ENCODE peak calls at places on chromosome 1, in five cellular contexts. F, T, B, G and I are unnamed samples.

GRCh38 chr1:177937931-177938330 is 31.9 kb downstream of the SEC16B start:
- DNase-seq in T (no peak), B (no peak), G (no peak), F (peak; percentile 32), I (peak; percentile 67)

GRCh38 chr1:32349211-32349708 is 13.0 kb downstream of the FAM229A start:
- DNase-seq in T (no peak), F (peak; percentile 96), G (no peak), B (no peak), I (no peak)

GRCh38 chr1:26317612-26318337 is at the start of gene CD52:
- DNase-seq in B (no peak), F (no peak), G (peak; percentile 87), T (no peak), I (no peak)

GRCh38 chr1:155121249-155121648 is 6.4 kb upstream of the EFNA1 start:
- DNase-seq in G (no peak), T (no peak), B (no peak), F (no peak), I (no peak)

GRCh38 chr1:242523282-242523967 is 1.1 kb downstream of the PLD5 start:
- DNase-seq in F (no peak), G (no peak), T (peak; percentile 23), B (no peak), I (no peak)

GRCh38 chr1:175600721-175601440 is 142.5 kb downstream of the TNR start:
- DNase-seq in F (no peak), G (peak; percentile 72), T (no peak), B (no peak), I (no peak)

GRCh38 chr1:107974090-107974489 is 9.1 kb upstream of the VAV3 start:
- DNase-seq in B (no peak), F (no peak), G (no peak), T (no peak), I (no peak)

GRCh38 chr1:29683472-29683871 is 447.1 kb downstream of the PTPRU start:
- DNase-seq in F (no peak), G (no peak), T (no peak), B (peak; percentile 13), I (no peak)

GRCh38 chr1:221511797-221512196 is 230.1 kb downstream of the DUSP10 start:
- DNase-seq in B (no peak), G (no peak), T (no peak), F (no peak), I (no peak)

GRCh38 chr1:29974345-29974744 is 738.0 kb downstream of the PTPRU start:
- DNase-seq in T (peak; percentile 44), B (no peak), G (no peak), F (peak; percentile 46), I (peak; percentile 82)

GRCh38 chr1:119279441-119280415 is 88.9 kb upstream of the HAO2 start:
- DNase-seq in G (no peak), B (no peak), T (peak; percentile 22), F (peak; percentile 58), I (peak; percentile 95)

GRCh38 chr1:99481391-99481996 is 164.4 kb upstream of the PALMD start:
- DNase-seq in F (peak; percentile 72), G (peak; percentile 59), T (peak; percentile 2), B (no peak), I (peak; percentile 71)

GRCh38 chr1:37755951-37756350 is 9.0 kb downstream of the EPHA10 start:
- DNase-seq in B (no peak), F (no peak), T (no peak), G (no peak), I (no peak)

GRCh38 chr1:48258106-48258505 is 35.6 kb downstream of the SLC5A9 start:
- DNase-seq in F (no peak), B (no peak), T (no peak), G (no peak), I (no peak)

GRCh38 chr1:22431965-22432364 is 19.7 kb upstream of the ZBTB40 start:
- DNase-seq in T (no peak), B (no peak), G (peak; percentile 11), F (no peak), I (no peak)

GRCh38 chr1:115041654-115042053 is 12.0 kb downstream of the TSHB start:
- DNase-seq in G (no peak), B (no peak), T (no peak), F (peak; percentile 23), I (peak; percentile 70)

GRCh38 chr1:41350055-41350378 is 11.2 kb upstream of the FOXO6 start:
- DNase-seq in B (peak; percentile 40), G (no peak), T (no peak), F (no peak), I (no peak)

GRCh38 chr1:101008229-101008628 is 17.4 kb downstream of the DPH5 start:
- DNase-seq in F (no peak), T (no peak), G (no peak), B (no peak), I (no peak)

GRCh38 chr1:101017448-101017847 is 8.1 kb downstream of the DPH5 start:
- DNase-seq in B (no peak), T (no peak), F (no peak), G (no peak), I (no peak)

DNA sequence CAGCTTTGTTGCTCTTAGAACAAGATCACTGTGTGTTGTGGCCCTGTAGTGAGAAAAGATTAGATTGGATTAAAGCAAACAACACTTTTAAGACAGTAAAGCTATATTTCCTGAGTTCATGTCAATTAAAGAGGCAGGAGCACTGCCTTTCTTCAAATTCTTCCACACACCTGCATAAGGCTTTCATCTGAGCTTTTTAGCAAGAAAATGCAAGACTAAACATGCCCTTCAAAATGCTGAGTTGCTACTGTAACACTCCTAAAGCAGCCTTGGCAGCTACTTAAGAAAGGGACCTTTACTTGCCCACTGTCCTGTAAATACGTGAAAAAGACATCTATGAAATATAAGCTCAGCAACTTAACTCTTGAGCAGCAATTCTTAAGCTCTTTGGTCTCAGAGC is 11.8 kb downstream of the DPH5 start:
- DNase-seq in G (no peak), B (no peak), T (no peak), F (no peak), I (peak; percentile 64)
- TF ChIP-seq CTCF in G (no peak), B (no peak), T (no peak), F (no peak), I (no peak)

DNA sequence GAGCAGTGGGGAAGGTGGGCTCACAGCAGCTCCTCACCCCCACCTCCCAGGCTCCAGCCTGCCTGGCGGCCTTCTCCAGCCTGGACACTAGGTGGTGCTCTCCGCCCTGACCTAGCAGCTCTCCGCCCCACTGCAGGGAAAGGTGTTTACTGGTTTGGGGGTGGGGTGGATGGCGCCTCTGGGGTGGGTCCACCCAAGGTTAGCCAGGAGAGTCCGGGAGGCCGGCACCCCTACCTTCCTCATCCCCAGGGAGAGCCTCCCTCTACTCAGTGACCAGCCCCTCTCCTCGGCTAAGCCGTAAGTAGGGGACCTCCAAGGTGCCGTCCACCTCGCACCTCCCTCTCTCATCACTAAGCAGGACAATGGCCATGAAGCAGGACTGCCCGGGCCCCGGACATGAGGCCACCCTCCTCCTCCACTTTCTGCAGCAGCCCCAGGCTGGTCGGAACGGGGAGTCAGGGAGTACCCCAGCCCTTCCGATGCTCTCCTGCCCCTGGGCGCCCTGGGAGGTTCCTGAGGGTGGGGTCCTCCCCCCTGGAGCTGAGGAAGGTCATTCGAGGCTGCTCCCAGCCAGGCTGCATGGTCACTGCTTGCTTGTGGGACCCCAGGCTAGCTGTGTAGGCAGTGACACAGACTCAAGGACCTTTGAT is 101.4 kb upstream of the VAMP3 start:
- DNase-seq in B (no peak), T (peak; percentile 61), G (peak; percentile 49), F (peak; percentile 16), I (peak; percentile 54)
- H3K4me3 ChIP-seq in B (peak overlapping the region; percentile 27), T (peak overlapping the region; percentile 35), G (no peak overlapping the region), F (no peak overlapping the region), I (no peak overlapping the region)

GRCh38 chr1:85394130-85394529 is 70.8 kb downstream of the DDAH1 start:
- DNase-seq in T (no peak), G (no peak), F (no peak), B (no peak), I (no peak)

GRCh38 chr1:85397490-85398044 is 67.4 kb downstream of the DDAH1 start:
- DNase-seq in G (no peak), B (no peak), T (no peak), F (no peak), I (no peak)

GRCh38 chr1:85393490-85393889 is 71.5 kb downstream of the DDAH1 start:
- DNase-seq in G (no peak), F (no peak), T (no peak), B (no peak), I (no peak)

GRCh38 chr1:85396194-85396593 is 68.8 kb downstream of the DDAH1 start:
- DNase-seq in T (no peak), F (no peak), G (no peak), B (no peak), I (no peak)

DNA sequence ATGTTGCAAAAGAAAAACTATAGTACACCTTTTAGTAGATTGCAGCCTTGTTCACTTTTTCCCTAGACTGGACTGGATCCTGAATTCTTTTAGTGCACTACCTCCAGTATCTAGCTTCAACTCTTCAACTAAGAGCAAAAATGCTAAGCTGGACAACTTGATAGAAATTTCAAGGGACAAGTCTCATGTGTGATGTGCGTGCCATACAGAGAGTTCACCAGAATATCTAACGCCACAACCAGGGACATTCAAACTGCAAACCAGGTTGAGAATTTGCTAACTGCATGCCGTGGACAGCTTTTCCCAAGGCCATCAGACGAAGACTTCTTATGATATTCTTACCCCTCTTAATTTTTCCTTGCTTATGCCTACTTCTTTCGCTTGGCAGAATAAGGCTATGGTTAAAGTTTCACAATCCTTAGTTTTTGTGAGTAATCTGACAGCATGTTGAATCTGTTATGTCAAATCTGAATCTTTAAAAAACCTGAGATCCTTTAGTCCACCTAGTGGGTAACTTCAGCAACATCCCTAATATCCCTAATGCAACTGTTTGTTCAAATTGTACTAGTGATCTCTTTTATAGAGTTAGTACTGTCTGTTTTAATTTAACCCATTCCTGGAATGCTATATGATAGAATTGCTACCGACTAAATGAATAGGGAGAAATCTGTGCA is 66.4 kb downstream of the DDAH1 start:
- DNase-seq in B (no peak), F (peak; percentile 68), G (no peak), T (no peak), I (peak; percentile 66)
- TF ChIP-seq CTCF in B (no peak), F (peak; percentile 52), G (peak; percentile 26), T (peak; percentile 41), I (peak; percentile 43)

GRCh38 chr1:227944066-227944930 is 3.4 kb downstream of the WNT9A start:
- DNase-seq in G (no peak), B (peak; percentile 50), F (peak; percentile 12), T (no peak), I (no peak)

GRCh38 chr1:227944931-227945890 is 2.5 kb downstream of the WNT9A start:
- DNase-seq in G (no peak), F (no peak), T (no peak), B (peak; percentile 63), I (no peak)

GRCh38 chr1:227947425-227947677 is 381 bp downstream of the WNT9A start:
- DNase-seq in T (peak; percentile 45), F (no peak), G (no peak), B (no peak), I (no peak)

GRCh38 chr1:227946624-227947424 is 908 bp downstream of the WNT9A start:
- DNase-seq in T (peak; percentile 86), G (no peak), B (peak; percentile 75), F (peak; percentile 61), I (peak; percentile 85)

DNA sequence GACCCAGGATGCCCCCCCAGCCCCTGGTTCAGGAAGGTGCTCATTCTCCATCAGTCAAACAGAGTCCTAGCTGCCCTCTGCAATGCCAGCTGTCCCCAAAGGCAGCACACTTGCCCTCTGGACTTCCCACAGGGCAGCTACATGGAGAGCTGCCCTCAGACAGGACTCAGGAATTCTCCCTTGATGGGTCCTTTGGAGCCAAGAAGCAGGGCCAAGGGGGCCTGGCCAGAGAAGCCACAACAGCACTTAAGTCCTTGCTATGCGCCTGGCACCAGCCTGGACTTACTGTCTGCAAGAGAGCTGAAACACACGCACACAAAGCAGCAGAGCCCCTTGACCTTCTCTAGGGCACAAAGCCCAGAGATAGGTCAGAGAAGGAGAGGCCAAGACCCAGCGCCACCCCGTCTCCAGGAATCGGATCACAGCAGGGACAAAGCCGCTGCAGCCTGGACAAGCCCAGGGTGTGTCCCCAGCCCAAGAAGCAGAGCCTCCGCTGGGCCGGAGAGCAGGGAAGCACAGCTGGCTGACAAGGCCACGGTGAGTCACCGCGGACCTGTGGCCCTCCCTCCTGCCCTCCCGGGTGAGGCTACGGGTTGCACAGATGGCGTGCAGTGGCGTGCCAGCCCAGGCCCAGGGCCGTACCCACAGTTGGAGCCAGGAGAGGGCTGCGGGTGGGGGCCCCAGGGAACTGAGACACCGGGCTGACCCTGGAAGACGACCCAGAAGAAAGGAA is 1.7 kb downstream of the WNT9A start:
- DNase-seq in F (peak; percentile 65), G (no peak), T (peak; percentile 60), B (peak; percentile 83), I (peak; percentile 84)
- H3K4me3 ChIP-seq in F (peak overlapping the region; percentile 16), G (no peak overlapping the region), T (peak overlapping the region; percentile 66), B (peak overlapping the region; percentile 61), I (peak overlapping the region; percentile 20)